ENCODE peak calls at places on chromosomes 13 and 19, in nine cellular contexts. X, Y, P, Z, D, L, N, O and S are unnamed samples.

GRCh38 chr13:64782459-64782858 is 2447.7 kb downstream of the PCDH9 start:
- DNase-seq in X (no peak), Y (no peak), P (no peak), Z (no peak), D (no peak), L (no peak), N (no peak), O (no peak), S (no peak)

GRCh38 chr13:107866666-107867623 is 348.4 kb downstream of the LIG4 start:
- DNase-seq in X (peak; percentile 58), Y (no peak), P (no peak), Z (no peak), D (no peak), L (no peak), N (peak; percentile 29), O (peak; percentile 69), S (no peak)

GRCh38 chr19:10670187-10670586 is 16.0 kb downstream of the ILF3 start:
- DNase-seq in X (no peak), Y (no peak), P (no peak), Z (no peak), D (no peak), L (no peak), N (no peak), O (no peak), S (no peak)

GRCh38 chr19:3509566-3509989 is 3.5 kb downstream of the FZR1 start:
- DNase-seq in X (no peak), Y (no peak), P (no peak), Z (no peak), D (no peak), L (no peak), N (no peak), O (peak; percentile 91), S (no peak)

GRCh38 chr13:99383946-99384345 is 76.7 kb upstream of the GPR183 start:
- DNase-seq in X (no peak), Y (no peak), P (no peak), Z (no peak), D (no peak), L (no peak), N (no peak), O (peak; percentile 32), S (no peak)

GRCh38 chr13:24127116-24127631 is 33.3 kb upstream of the SPATA13 start:
- DNase-seq in X (no peak), Y (no peak), P (no peak), Z (no peak), D (no peak), L (no peak), N (no peak), O (no peak), S (no peak)

GRCh38 chr13:104296301-104296700 is 1230.1 kb upstream of the SLC10A2 start:
- DNase-seq in X (peak; percentile 42), Y (no peak), P (no peak), Z (no peak), D (no peak), L (no peak), N (no peak), O (no peak), S (no peak)

GRCh38 chr13:70391678-70392077 is 283.4 kb upstream of the KLHL1 start:
- DNase-seq in X (no peak), Y (no peak), P (no peak), Z (no peak), D (no peak), L (no peak), N (no peak), O (no peak), S (no peak)

GRCh38 chr19:2270572-2271515 is 11.1 kb downstream of the PEAK3 start:
- DNase-seq in X (peak; percentile 92), Y (peak; percentile 62), P (peak; percentile 96), Z (peak; percentile 48), D (no peak), L (peak; percentile 49), N (peak; percentile 84), O (peak; percentile 83), S (no peak)

GRCh38 chr19:54470991-54471782 is 1.9 kb downstream of the CDC42EP5 start:
- DNase-seq in X (no peak), Y (no peak), P (peak; percentile 84), Z (no peak), D (no peak), L (no peak), N (peak; percentile 63), O (peak; percentile 65), S (no peak)

GRCh38 chr13:47291116-47291656 is 394.3 kb upstream of the HTR2A start:
- DNase-seq in X (no peak), Y (no peak), P (no peak), Z (no peak), D (no peak), L (no peak), N (no peak), O (peak; percentile 85), S (no peak)

GRCh38 chr19:13154911-13155471 is 4.8 kb downstream of the IER2 start:
- DNase-seq in X (peak; percentile 79), Y (peak; percentile 54), P (peak; percentile 90), Z (peak; percentile 73), D (peak; percentile 68), L (peak; percentile 78), N (peak; percentile 95), O (peak; percentile 90), S (no peak)

GRCh38 chr13:36395280-36395679 is 37.0 kb upstream of the CCNA1 start:
- DNase-seq in X (peak; percentile 81), Y (no peak), P (no peak), Z (no peak), D (no peak), L (no peak), N (no peak), O (no peak), S (no peak)

GRCh38 chr13:49499889-49500660 is 4.3 kb downstream of the PHF11 start:
- DNase-seq in X (peak; percentile 69), Y (no peak), P (no peak), Z (no peak), D (no peak), L (no peak), N (no peak), O (no peak), S (no peak)

GRCh38 chr19:3142292-3142670 is 6.4 kb downstream of the GNA15 start:
- DNase-seq in X (peak; percentile 76), Y (no peak), P (no peak), Z (no peak), D (no peak), L (no peak), N (no peak), O (no peak), S (no peak)

GRCh38 chr13:26011996-26012688 is 39.7 kb downstream of the SHISA2 start:
- DNase-seq in X (peak; percentile 65), Y (no peak), P (no peak), Z (peak; percentile 36), D (peak; percentile 24), L (peak; percentile 49), N (no peak), O (peak; percentile 38), S (no peak)

GRCh38 chr19:13155472-13156284 is 5.5 kb downstream of the IER2 start:
- DNase-seq in X (peak; percentile 95), Y (peak; percentile 42), P (peak; percentile 94), Z (peak; percentile 66), D (peak; percentile 63), L (peak; percentile 70), N (peak; percentile 83), O (peak; percentile 91), S (no peak)

GRCh38 chr19:45305007-45305406 is 17.7 kb downstream of the CKM start:
- DNase-seq in X (no peak), Y (no peak), P (no peak), Z (no peak), D (no peak), L (no peak), N (no peak), O (no peak), S (no peak)

GRCh38 chr13:70960841-70961443 is 852.7 kb upstream of the KLHL1 start:
- DNase-seq in X (peak; percentile 50), Y (no peak), P (no peak), Z (no peak), D (no peak), L (no peak), N (no peak), O (no peak), S (no peak)

GRCh38 chr19:11496391-11497163 is 9.1 kb downstream of the ZNF653 start:
- DNase-seq in X (peak; percentile 88), Y (peak; percentile 46), P (peak; percentile 91), Z (peak; percentile 60), D (peak; percentile 29), L (peak; percentile 27), N (peak; percentile 58), O (peak; percentile 94), S (peak; percentile 76)

GRCh38 chr19:38917921-38918491 is 6.0 kb upstream of the CCER2 start:
- DNase-seq in X (peak; percentile 15), Y (no peak), P (peak; percentile 64), Z (no peak), D (no peak), L (no peak), N (no peak), O (peak; percentile 67), S (no peak)

GRCh38 chr13:33767140-33767539 is 50.8 kb upstream of the RFC3 start:
- DNase-seq in X (no peak), Y (no peak), P (no peak), Z (no peak), D (no peak), L (no peak), N (no peak), O (no peak), S (no peak)

GRCh38 chr19:35704218-35704617 is at the start of gene ZBTB32:
- DNase-seq in X (peak; percentile 69), Y (no peak), P (no peak), Z (no peak), D (no peak), L (no peak), N (no peak), O (peak; percentile 74), S (no peak)

GRCh38 chr13:40430234-40430633 is 236.2 kb downstream of the FOXO1 start:
- DNase-seq in X (no peak), Y (no peak), P (no peak), Z (no peak), D (no peak), L (no peak), N (peak; percentile 64), O (no peak), S (no peak)

GRCh38 chr19:19059837-19060611 is 3.8 kb upstream of the SLC25A42 start:
- DNase-seq in X (no peak), Y (no peak), P (no peak), Z (no peak), D (no peak), L (no peak), N (no peak), O (no peak), S (no peak)

GRCh38 chr13:113835461-113836274 is 28.2 kb downstream of the GAS6 start:
- DNase-seq in X (peak; percentile 32), Y (no peak), P (no peak), Z (no peak), D (no peak), L (no peak), N (no peak), O (no peak), S (peak; percentile 54)